ENCODE peak calls at places on chromosomes 3 and 15, in eight cellular contexts. One of them, this sample, is unnamed.
A peak's percentile ranks its signal among the peaks of the same experiment; 100 is the strongest.

GRCh38 chr3:189272500-189273119 is 100.8 kb downstream of the TPRG1 start:
- DNase-seq in MM.1S: no peak
- DNase-seq in PC-3: peak; percentile 67
- DNase-seq in neural progenitor cell: peak; percentile 60
- DNase-seq in GM23338: peak; percentile 75
- DNase-seq in GM23248: peak; percentile 22
- DNase-seq in HCT116: no peak
- DNase-seq in hepatocyte: peak; percentile 16
- DNase-seq in this sample: peak; percentile 48

GRCh38 chr15:85976986-85977385 is 102.7 kb upstream of the AGBL1 start:
- DNase-seq in MM.1S: no peak
- DNase-seq in PC-3: peak; percentile 38
- DNase-seq in neural progenitor cell: no peak
- DNase-seq in GM23338: no peak
- DNase-seq in GM23248: peak; percentile 2
- DNase-seq in HCT116: no peak
- DNase-seq in hepatocyte: no peak
- DNase-seq in this sample: no peak

GRCh38 chr3:42531470-42531869 is 29.0 kb downstream of the VIPR1 start:
- DNase-seq in MM.1S: no peak
- DNase-seq in PC-3: no peak
- DNase-seq in neural progenitor cell: no peak
- DNase-seq in GM23338: no peak
- DNase-seq in GM23248: no peak
- DNase-seq in HCT116: no peak
- DNase-seq in hepatocyte: no peak
- DNase-seq in this sample: no peak

GRCh38 chr15:29182590-29182989 is 87.0 kb downstream of the NSMCE3 start:
- DNase-seq in MM.1S: no peak
- DNase-seq in PC-3: peak; percentile 22
- DNase-seq in neural progenitor cell: no peak
- DNase-seq in GM23338: no peak
- DNase-seq in GM23248: no peak
- DNase-seq in HCT116: no peak
- DNase-seq in hepatocyte: no peak
- DNase-seq in this sample: no peak

GRCh38 chr3:185362850-185363661 is at the start of gene MAP3K13:
- DNase-seq in MM.1S: peak; percentile 100
- DNase-seq in PC-3: peak; percentile 97
- DNase-seq in neural progenitor cell: peak; percentile 94
- DNase-seq in GM23338: peak; percentile 94
- DNase-seq in GM23248: peak; percentile 96
- DNase-seq in HCT116: peak; percentile 84
- DNase-seq in hepatocyte: peak; percentile 94
- DNase-seq in this sample: peak; percentile 82

GRCh38 chr3:159252772-159253384 is 451.0 kb downstream of the MFSD1 start:
- DNase-seq in MM.1S: peak; percentile 80
- DNase-seq in PC-3: peak; percentile 79
- DNase-seq in neural progenitor cell: peak; percentile 52
- DNase-seq in GM23338: peak; percentile 66
- DNase-seq in GM23248: peak; percentile 74
- DNase-seq in HCT116: peak; percentile 70
- DNase-seq in hepatocyte: peak; percentile 41
- DNase-seq in this sample: peak; percentile 43

GRCh38 chr3:194623449-194624290 is 9.5 kb downstream of the TMEM44 start:
- DNase-seq in MM.1S: no peak
- DNase-seq in PC-3: no peak
- DNase-seq in neural progenitor cell: no peak
- DNase-seq in GM23338: peak; percentile 41
- DNase-seq in GM23248: no peak
- DNase-seq in HCT116: no peak
- DNase-seq in hepatocyte: no peak
- DNase-seq in this sample: no peak

GRCh38 chr3:154244644-154245043 is 79.6 kb downstream of the DHX36 start:
- DNase-seq in MM.1S: no peak
- DNase-seq in PC-3: peak; percentile 47
- DNase-seq in neural progenitor cell: no peak
- DNase-seq in GM23338: no peak
- DNase-seq in GM23248: peak; percentile 72
- DNase-seq in HCT116: no peak
- DNase-seq in hepatocyte: no peak
- DNase-seq in this sample: no peak

GRCh38 chr3:133531981-133532380 is 41.5 kb upstream of the CDV3 start:
- DNase-seq in MM.1S: no peak
- DNase-seq in PC-3: no peak
- DNase-seq in neural progenitor cell: no peak
- DNase-seq in GM23338: no peak
- DNase-seq in GM23248: peak; percentile 75
- DNase-seq in HCT116: no peak
- DNase-seq in hepatocyte: no peak
- DNase-seq in this sample: no peak

GRCh38 chr3:133536635-133536980 is 36.9 kb upstream of the CDV3 start:
- DNase-seq in MM.1S: no peak
- DNase-seq in PC-3: no peak
- DNase-seq in neural progenitor cell: no peak
- DNase-seq in GM23338: no peak
- DNase-seq in GM23248: no peak
- DNase-seq in HCT116: no peak
- DNase-seq in hepatocyte: no peak
- DNase-seq in this sample: no peak

GRCh38 chr3:133529809-133530208 is 43.7 kb upstream of the CDV3 start:
- DNase-seq in MM.1S: no peak
- DNase-seq in PC-3: no peak
- DNase-seq in neural progenitor cell: no peak
- DNase-seq in GM23338: no peak
- DNase-seq in GM23248: no peak
- DNase-seq in HCT116: no peak
- DNase-seq in hepatocyte: no peak
- DNase-seq in this sample: no peak

GRCh38 chr3:133535971-133536634 is 37.4 kb upstream of the CDV3 start:
- DNase-seq in MM.1S: no peak
- DNase-seq in PC-3: peak; percentile 85
- DNase-seq in neural progenitor cell: no peak
- DNase-seq in GM23338: no peak
- DNase-seq in GM23248: peak; percentile 96
- DNase-seq in HCT116: no peak
- DNase-seq in hepatocyte: peak; percentile 68
- DNase-seq in this sample: no peak

DNA sequence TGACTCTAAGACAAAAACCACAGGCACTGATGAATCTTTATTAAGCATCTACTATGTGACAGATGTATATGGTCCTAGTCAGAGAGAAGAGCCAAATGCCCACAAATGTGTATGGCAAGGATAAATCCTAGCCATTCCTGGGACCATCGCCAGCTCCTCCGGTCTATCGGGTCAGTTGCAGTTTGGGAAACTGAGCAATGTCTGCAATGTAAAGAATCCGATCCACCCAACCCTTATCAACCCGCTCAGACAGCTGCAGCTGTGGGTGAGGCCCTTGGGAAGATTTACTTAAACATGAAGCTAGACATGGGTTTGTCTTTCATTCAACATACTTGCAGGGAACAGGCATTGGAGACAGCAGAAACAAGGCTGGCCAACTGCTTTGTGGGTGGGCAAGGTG is 40.5 kb upstream of the CDV3 start:
- DNase-seq in MM.1S: no peak
- DNase-seq in PC-3: no peak
- DNase-seq in neural progenitor cell: no peak
- DNase-seq in GM23338: no peak
- DNase-seq in GM23248: peak; percentile 15
- DNase-seq in HCT116: no peak
- DNase-seq in hepatocyte: no peak
- DNase-seq in this sample: no peak
- TF ChIP-seq EZH2phosphoT487 in MM.1S: no peak
- TF ChIP-seq EZH2phosphoT487 in PC-3: no peak
- TF ChIP-seq EZH2phosphoT487 in neural progenitor cell: no peak
- TF ChIP-seq EZH2phosphoT487 in GM23338: no peak
- TF ChIP-seq EZH2phosphoT487 in GM23248: no peak
- TF ChIP-seq EZH2phosphoT487 in HCT116: no peak
- TF ChIP-seq EZH2phosphoT487 in hepatocyte: no peak
- TF ChIP-seq EZH2phosphoT487 in this sample: no peak

DNA sequence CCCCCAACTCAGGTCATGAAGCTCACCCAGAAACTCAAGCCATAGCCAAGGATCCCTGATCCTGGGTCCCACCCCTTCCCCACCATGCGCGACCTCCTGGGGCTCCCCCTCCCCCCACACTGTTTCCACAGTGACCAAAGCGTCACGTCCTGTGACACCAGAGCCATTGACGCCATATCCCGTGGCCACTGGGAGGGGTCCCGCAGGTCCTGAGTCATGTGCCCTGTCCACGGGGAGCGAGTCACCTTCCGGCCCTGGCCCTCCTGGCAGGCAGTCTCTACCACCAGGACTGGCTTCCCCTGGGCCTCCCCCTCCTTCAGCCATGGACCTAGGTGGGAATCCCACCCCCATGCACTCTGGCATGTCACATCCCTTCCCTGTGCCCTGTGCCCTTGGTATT is 15.6 kb downstream of the SEMA3F start:
- DNase-seq in MM.1S: no peak
- DNase-seq in PC-3: peak; percentile 71
- DNase-seq in neural progenitor cell: no peak
- DNase-seq in GM23338: no peak
- DNase-seq in GM23248: peak; percentile 58
- DNase-seq in HCT116: no peak
- DNase-seq in hepatocyte: no peak
- DNase-seq in this sample: no peak
- TF ChIP-seq EZH2phosphoT487 in MM.1S: no peak
- TF ChIP-seq EZH2phosphoT487 in PC-3: no peak
- TF ChIP-seq EZH2phosphoT487 in neural progenitor cell: no peak
- TF ChIP-seq EZH2phosphoT487 in GM23338: no peak
- TF ChIP-seq EZH2phosphoT487 in GM23248: no peak
- TF ChIP-seq EZH2phosphoT487 in HCT116: no peak
- TF ChIP-seq EZH2phosphoT487 in hepatocyte: no peak
- TF ChIP-seq EZH2phosphoT487 in this sample: no peak

GRCh38 chr3:172709776-172710708 is 825 bp downstream of the NCEH1 start:
- DNase-seq in MM.1S: peak; percentile 28
- DNase-seq in PC-3: peak; percentile 36
- DNase-seq in neural progenitor cell: peak; percentile 52
- DNase-seq in GM23338: peak; percentile 41
- DNase-seq in GM23248: peak; percentile 77
- DNase-seq in HCT116: no peak
- DNase-seq in hepatocyte: peak; percentile 49
- DNase-seq in this sample: peak; percentile 22

GRCh38 chr3:172711457-172711800 is 562 bp upstream of the NCEH1 start:
- DNase-seq in MM.1S: peak; percentile 45
- DNase-seq in PC-3: no peak
- DNase-seq in neural progenitor cell: no peak
- DNase-seq in GM23338: no peak
- DNase-seq in GM23248: no peak
- DNase-seq in HCT116: no peak
- DNase-seq in hepatocyte: peak; percentile 53
- DNase-seq in this sample: peak; percentile 62

GRCh38 chr3:172710709-172711456 is at the start of gene NCEH1:
- DNase-seq in MM.1S: peak; percentile 99
- DNase-seq in PC-3: peak; percentile 99
- DNase-seq in neural progenitor cell: peak; percentile 96
- DNase-seq in GM23338: peak; percentile 96
- DNase-seq in GM23248: peak; percentile 99
- DNase-seq in HCT116: peak; percentile 98
- DNase-seq in hepatocyte: peak; percentile 94
- DNase-seq in this sample: peak; percentile 96

GRCh38 chr3:172716476-172716875 is 5.6 kb upstream of the NCEH1 start:
- DNase-seq in MM.1S: no peak
- DNase-seq in PC-3: no peak
- DNase-seq in neural progenitor cell: no peak
- DNase-seq in GM23338: no peak
- DNase-seq in GM23248: no peak
- DNase-seq in HCT116: no peak
- DNase-seq in hepatocyte: no peak
- DNase-seq in this sample: no peak

DNA sequence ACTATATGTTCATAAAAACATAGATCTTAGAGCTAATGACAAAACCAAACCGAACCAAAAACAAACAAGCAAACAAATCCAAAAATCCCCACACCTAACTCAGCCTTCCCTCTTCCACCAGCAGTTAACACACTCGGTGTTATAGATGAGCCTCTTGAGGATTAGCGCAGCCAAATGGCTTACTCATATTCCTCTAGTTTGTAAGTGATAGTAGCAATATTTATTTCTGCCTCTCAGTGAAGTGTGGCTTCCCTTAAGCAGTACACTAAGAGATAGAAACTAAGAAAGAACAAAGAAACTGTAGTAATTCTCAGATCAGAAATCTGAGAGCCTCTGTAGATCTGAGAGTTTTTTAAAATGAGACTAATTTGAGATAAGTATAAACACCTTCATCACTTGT is 2.4 kb upstream of the NCEH1 start:
- DNase-seq in MM.1S: no peak
- DNase-seq in PC-3: no peak
- DNase-seq in neural progenitor cell: no peak
- DNase-seq in GM23338: no peak
- DNase-seq in GM23248: peak; percentile 49
- DNase-seq in HCT116: no peak
- DNase-seq in hepatocyte: no peak
- DNase-seq in this sample: no peak
- TF ChIP-seq EZH2phosphoT487 in MM.1S: no peak
- TF ChIP-seq EZH2phosphoT487 in PC-3: no peak
- TF ChIP-seq EZH2phosphoT487 in neural progenitor cell: no peak
- TF ChIP-seq EZH2phosphoT487 in GM23338: no peak
- TF ChIP-seq EZH2phosphoT487 in GM23248: no peak
- TF ChIP-seq EZH2phosphoT487 in HCT116: no peak
- TF ChIP-seq EZH2phosphoT487 in hepatocyte: no peak
- TF ChIP-seq EZH2phosphoT487 in this sample: no peak

GRCh38 chr3:58432905-58433304 is 727 bp downstream of the PDHB start:
- DNase-seq in MM.1S: no peak
- DNase-seq in PC-3: no peak
- DNase-seq in neural progenitor cell: no peak
- DNase-seq in GM23338: no peak
- DNase-seq in GM23248: peak; percentile 34
- DNase-seq in HCT116: no peak
- DNase-seq in hepatocyte: no peak
- DNase-seq in this sample: no peak

GRCh38 chr3:58433400-58434169 is at the start of gene PDHB:
- DNase-seq in MM.1S: peak; percentile 93
- DNase-seq in PC-3: peak; percentile 91
- DNase-seq in neural progenitor cell: peak; percentile 97
- DNase-seq in GM23338: peak; percentile 93
- DNase-seq in GM23248: peak; percentile 97
- DNase-seq in HCT116: peak; percentile 80
- DNase-seq in hepatocyte: peak; percentile 96
- DNase-seq in this sample: peak; percentile 93

GRCh38 chr3:58434511-58434910 is 879 bp upstream of the PDHB start:
- DNase-seq in MM.1S: no peak
- DNase-seq in PC-3: no peak
- DNase-seq in neural progenitor cell: peak; percentile 43
- DNase-seq in GM23338: peak; percentile 37
- DNase-seq in GM23248: no peak
- DNase-seq in HCT116: no peak
- DNase-seq in hepatocyte: no peak
- DNase-seq in this sample: no peak

GRCh38 chr3:58434170-58434507 is 507 bp upstream of the PDHB start:
- DNase-seq in MM.1S: no peak
- DNase-seq in PC-3: no peak
- DNase-seq in neural progenitor cell: no peak
- DNase-seq in GM23338: no peak
- DNase-seq in GM23248: no peak
- DNase-seq in HCT116: no peak
- DNase-seq in hepatocyte: no peak
- DNase-seq in this sample: no peak

DNA sequence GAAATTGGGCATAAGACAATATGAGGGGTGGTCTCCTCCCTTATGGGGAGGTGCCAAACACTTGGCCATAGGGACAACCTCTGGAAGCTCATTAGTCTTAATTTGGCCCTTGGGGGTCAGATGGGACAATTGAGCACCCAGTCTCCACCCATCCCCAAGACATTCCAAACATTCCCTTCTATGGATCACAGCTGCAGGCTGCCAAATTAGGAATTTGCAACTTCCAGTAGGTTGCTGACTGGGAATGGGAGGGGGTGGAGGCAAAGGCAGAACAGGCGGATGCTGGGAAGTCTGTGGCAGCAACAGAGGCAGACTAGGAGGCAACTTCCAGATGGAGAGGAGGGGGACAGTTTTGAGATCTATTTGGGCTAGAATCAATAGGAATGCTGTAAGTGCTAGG is 1.4 kb upstream of the PDHB start:
- DNase-seq in MM.1S: no peak
- DNase-seq in PC-3: peak; percentile 44
- DNase-seq in neural progenitor cell: peak; percentile 85
- DNase-seq in GM23338: peak; percentile 94
- DNase-seq in GM23248: peak; percentile 76
- DNase-seq in HCT116: no peak
- DNase-seq in hepatocyte: no peak
- DNase-seq in this sample: no peak
- TF ChIP-seq EZH2phosphoT487 in MM.1S: no peak
- TF ChIP-seq EZH2phosphoT487 in PC-3: no peak
- TF ChIP-seq EZH2phosphoT487 in neural progenitor cell: no peak
- TF ChIP-seq EZH2phosphoT487 in GM23338: no peak
- TF ChIP-seq EZH2phosphoT487 in GM23248: no peak
- TF ChIP-seq EZH2phosphoT487 in HCT116: no peak
- TF ChIP-seq EZH2phosphoT487 in hepatocyte: no peak
- TF ChIP-seq EZH2phosphoT487 in this sample: no peak

This sample was measured in OCI-LY7.